ENCODE peak calls at places on chromosomes 3 and 15, in nine cellular contexts. H is ascending aorta, B is SK-N-SH, R is WERI-Rb-1, G is mesendoderm, F is HFF-Myc, M is breast epithelium, A is GM23338, Y is tibial nerve. S is an unnamed sample.
A peak's percentile ranks its signal among the peaks of the same experiment; 100 is the strongest.

GRCh38 chr3:175554761-175555160 is 695.6 kb downstream of the NAALADL2 start:
- DNase-seq in H (no peak), M (no peak), G (no peak), F (no peak), R (no peak), A (no peak), Y (no peak), B (no peak), S (no peak)

GRCh38 chr3:81723732-81724313 is 37.6 kb downstream of the GBE1 start:
- DNase-seq in Y (no peak), H (no peak), F (no peak), R (no peak), B (no peak), G (no peak), A (no peak), M (no peak), S (no peak)

GRCh38 chr3:136042608-136043221 is 77.2 kb downstream of the PPP2R3A start:
- DNase-seq in G (peak; percentile 52), M (no peak), R (no peak), A (peak; percentile 86), Y (peak; percentile 25), B (peak; percentile 53), H (no peak), F (peak; percentile 40), S (no peak)

GRCh38 chr3:36650271-36650671 is 114.1 kb downstream of the DCLK3 start:
- DNase-seq in F (no peak), R (no peak), Y (no peak), M (no peak), G (no peak), H (no peak), B (no peak), A (no peak), S (no peak)

GRCh38 chr15:78049691-78050440 is 27.6 kb downstream of the TBC1D2B start:
- DNase-seq in H (no peak), F (no peak), A (no peak), Y (no peak), M (no peak), B (no peak), R (no peak), G (no peak), S (peak; percentile 56)

GRCh38 chr3:98750520-98750919 is 12.6 kb upstream of the ST3GAL6 start:
- DNase-seq in F (no peak), Y (no peak), H (no peak), R (no peak), B (no peak), G (no peak), A (no peak), M (no peak), S (no peak)

GRCh38 chr3:16147226-16147625 is 27.3 kb upstream of the GALNT15 start:
- DNase-seq in H (no peak), F (peak; percentile 45), R (no peak), G (no peak), M (no peak), B (no peak), Y (no peak), A (no peak), S (no peak)

GRCh38 chr3:55488398-55489055 is 1.4 kb upstream of the WNT5A start:
- DNase-seq in R (peak; percentile 51), G (peak; percentile 75), H (no peak), Y (no peak), A (peak; percentile 97), M (peak; percentile 59), B (peak; percentile 79), F (no peak), S (peak; percentile 73)

DNA sequence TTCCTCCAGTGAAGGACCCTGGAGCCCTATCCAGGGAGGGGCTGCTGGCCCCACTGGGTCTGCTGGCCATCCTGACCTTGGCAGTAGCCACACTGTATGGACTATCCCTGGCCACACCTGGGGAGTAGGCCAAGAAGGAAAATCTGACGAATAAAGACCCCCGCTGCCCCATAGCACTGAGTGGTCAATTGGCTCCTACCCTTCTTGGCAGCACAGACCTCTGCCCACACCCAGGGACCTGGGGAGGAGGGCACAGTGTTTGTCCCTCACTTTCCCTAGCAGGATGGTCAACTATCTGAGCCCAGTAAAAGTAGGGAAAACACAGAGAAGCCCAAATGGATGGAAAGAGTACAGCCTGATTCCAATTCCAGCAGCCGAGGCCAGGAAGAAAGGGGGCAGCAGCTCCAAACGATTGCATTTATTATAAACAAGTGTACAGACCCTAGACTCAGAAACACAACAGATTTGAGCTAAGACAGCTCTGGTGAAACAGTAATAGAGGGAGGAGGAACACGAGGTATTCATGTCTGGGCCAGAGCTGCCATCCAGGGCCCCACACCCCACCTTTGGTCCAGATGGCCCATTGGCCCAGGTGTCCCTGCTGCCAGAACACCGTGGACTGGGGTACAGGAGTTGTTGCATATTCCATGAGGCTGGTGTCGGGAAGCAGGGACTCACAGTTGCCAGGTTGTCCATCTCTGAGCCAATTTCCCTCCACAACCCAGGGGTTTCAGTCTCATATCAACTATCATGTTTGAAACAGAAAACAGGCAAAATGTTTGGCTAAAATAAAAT is 21.1 kb downstream of the ATRIP start:
- DNase-seq in F (no peak), M (no peak), H (no peak), A (no peak), G (no peak), R (no peak), B (no peak), Y (no peak), S (no peak)
- H3K4me3 ChIP-seq in F (peak overlapping the region; percentile 51), M (peak overlapping the region; percentile 58), H (peak overlapping the region; percentile 60), A (no peak overlapping the region), G (no peak overlapping the region), R (no peak overlapping the region), B (no peak overlapping the region), Y (no peak overlapping the region), S (peak overlapping the region; percentile 63)

GRCh38 chr3:158728851-158729250 is 3.4 kb downstream of the RARRES1 start:
- DNase-seq in B (no peak), M (no peak), H (no peak), R (no peak), F (no peak), Y (no peak), A (no peak), G (no peak), S (no peak)

GRCh38 chr3:158732856-158733200 is 571 bp upstream of the RARRES1 start:
- DNase-seq in B (no peak), G (peak; percentile 25), H (no peak), M (no peak), Y (no peak), A (peak; percentile 54), F (no peak), R (no peak), S (no peak)

GRCh38 chr3:158735296-158736033 is 3.2 kb upstream of the RARRES1 start:
- DNase-seq in F (no peak), R (no peak), B (no peak), A (no peak), M (no peak), G (no peak), H (no peak), Y (no peak), S (no peak)

GRCh38 chr3:158731525-158731924 is 732 bp downstream of the RARRES1 start:
- DNase-seq in Y (no peak), F (no peak), H (no peak), M (no peak), B (no peak), R (no peak), A (peak; percentile 64), G (no peak), S (no peak)

DNA sequence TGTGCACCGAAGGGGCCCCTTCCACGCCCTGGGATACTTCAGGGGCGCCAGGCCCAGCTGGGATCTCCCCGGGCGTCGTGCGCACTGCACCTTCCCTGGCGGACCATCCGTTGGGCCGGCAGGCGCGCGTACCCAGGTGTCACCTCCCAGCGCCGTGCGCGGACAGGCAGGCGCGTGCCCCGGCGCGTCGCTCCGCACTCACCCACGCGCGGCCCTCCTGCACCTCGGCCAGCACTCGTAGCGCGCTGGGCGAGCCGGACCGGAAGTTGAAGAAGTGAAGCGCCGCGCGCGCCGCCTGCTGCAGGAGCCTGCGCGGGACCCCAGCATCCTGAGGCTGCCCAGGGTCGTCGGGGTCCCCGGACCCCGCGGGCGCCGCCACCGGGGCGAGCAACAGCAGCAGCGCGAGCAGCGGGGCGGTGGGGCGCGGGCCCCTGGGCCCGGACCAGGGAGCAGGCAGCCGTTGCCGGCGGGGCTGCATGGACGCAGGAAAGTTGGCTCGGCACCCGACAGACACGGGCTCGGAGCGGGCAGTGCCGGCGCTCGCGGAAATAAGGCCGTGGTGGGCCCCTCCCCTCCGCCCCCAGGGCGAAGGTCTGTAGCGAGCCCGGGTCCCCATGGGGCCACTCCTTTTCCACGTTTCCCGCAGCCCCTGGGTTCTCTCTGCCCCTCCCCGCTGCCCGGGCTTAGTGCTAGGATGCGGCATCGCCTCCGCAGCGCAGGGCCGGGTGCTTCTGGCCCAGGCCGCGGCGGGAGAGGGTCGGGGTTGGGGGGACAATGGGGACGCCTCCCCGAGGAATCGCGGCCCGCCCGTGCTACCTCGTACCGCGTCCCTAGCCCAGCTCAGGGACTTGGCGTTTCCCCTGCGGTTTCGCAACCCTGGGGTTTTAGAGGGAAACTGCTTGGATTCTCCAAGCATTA is at the start of gene RARRES1:
- DNase-seq in F (no peak), M (peak; percentile 62), G (peak; percentile 43), H (no peak), R (peak; percentile 25), A (peak; percentile 79), B (peak; percentile 88), Y (peak; percentile 46), S (peak; percentile 58)
- H3K4me3 ChIP-seq in F (peak within 1 kb of the TSS; percentile 46), M (peak within 1 kb of the TSS; percentile 77), G (peak within 1 kb of the TSS; percentile 24), H (peak within 1 kb of the TSS; percentile 62), R (peak within 1 kb of the TSS; percentile 40), A (peak within 1 kb of the TSS; percentile 81), B (peak within 1 kb of the TSS; percentile 46), Y (peak within 1 kb of the TSS; percentile 63), S (peak within 1 kb of the TSS; percentile 59)

DNA sequence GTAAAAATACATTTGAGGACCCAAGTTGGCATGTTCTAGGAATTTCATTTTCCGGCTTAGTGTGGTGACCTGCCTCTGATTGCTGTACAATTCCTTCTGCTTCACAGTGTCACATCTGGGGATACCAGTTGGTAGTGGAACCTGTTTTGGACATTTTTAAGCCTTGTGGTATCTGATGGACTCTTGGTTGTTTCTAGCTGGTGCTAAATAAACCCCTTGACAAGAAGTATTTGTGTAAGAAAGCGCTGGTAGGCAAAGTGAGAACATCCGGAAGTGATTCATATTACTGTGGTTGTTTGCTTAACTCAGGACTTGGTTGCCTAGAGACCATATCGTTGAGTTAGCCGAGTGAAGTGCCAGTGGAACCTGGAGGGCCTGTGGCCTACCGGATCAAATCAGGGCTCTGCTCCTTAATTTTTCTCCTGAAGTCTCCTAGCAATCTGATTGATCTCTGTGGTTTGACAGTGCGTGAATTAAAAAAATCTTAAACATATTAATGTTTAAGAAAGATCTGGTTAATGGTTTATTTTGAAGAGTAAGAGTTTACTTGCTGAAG is 12.8 kb downstream of the IQGAP1 start:
- DNase-seq in R (no peak), F (peak; percentile 97), B (peak; percentile 41), H (peak; percentile 44), Y (peak; percentile 61), A (peak; percentile 92), G (peak; percentile 99), M (peak; percentile 77), S (no peak)
- H3K4me3 ChIP-seq in R (no peak overlapping the region), F (peak overlapping the region; percentile 23), B (no peak overlapping the region), H (peak overlapping the region; percentile 27), Y (no peak overlapping the region), A (peak overlapping the region; percentile 22), G (no peak overlapping the region), M (peak overlapping the region; percentile 17), S (no peak overlapping the region)

GRCh38 chr15:92638291-92638708 is 17.3 kb downstream of the FAM174B start:
- DNase-seq in F (no peak), H (no peak), M (peak; percentile 51), B (no peak), A (no peak), Y (no peak), R (peak; percentile 44), G (no peak), S (no peak)

GRCh38 chr15:92636401-92636949 is 19.1 kb downstream of the FAM174B start:
- DNase-seq in M (no peak), R (peak; percentile 5), H (no peak), G (no peak), A (no peak), B (no peak), F (no peak), Y (no peak), S (no peak)

GRCh38 chr15:92638709-92639365 is 16.7 kb downstream of the FAM174B start:
- DNase-seq in R (peak; percentile 6), F (no peak), H (no peak), A (no peak), G (peak; percentile 54), M (peak; percentile 15), Y (no peak), B (no peak), S (no peak)

GRCh38 chr15:92636950-92637481 is 18.6 kb downstream of the FAM174B start:
- DNase-seq in A (peak; percentile 69), B (peak; percentile 57), R (peak; percentile 67), G (peak; percentile 87), Y (no peak), H (no peak), F (no peak), M (peak; percentile 91), S (no peak)

DNA sequence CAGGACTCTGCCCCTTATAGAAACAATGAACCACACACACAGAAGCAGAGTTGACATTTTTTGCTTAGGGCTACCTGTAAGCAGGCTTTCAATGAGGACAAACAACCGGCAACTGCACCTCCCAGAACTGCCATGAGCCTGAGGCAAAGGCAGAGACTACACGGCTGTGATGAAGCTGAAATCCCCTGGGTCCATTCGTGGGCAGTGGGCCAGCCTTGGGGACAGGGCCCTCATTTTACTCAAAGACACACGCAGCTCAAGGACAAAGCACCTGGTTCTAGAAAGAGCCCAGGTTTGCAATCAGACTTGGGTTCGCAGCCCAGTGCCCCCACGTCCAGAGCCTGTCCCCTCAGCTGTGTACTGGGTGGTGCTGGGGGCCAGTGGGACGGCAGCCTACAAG is 18.0 kb downstream of the FAM174B start:
- DNase-seq in H (no peak), B (no peak), G (no peak), F (no peak), Y (no peak), M (peak; percentile 26), R (peak; percentile 6), A (no peak), S (no peak)
- H3K4me3 ChIP-seq in H (no peak overlapping the region), B (no peak overlapping the region), G (no peak overlapping the region), F (no peak overlapping the region), Y (no peak overlapping the region), M (no peak overlapping the region), R (no peak overlapping the region), A (no peak overlapping the region), S (no peak overlapping the region)

S was measured in dorsolateral prefrontal cortex.